ENCODE peak calls at places on chromosome 11, in seven cellular contexts. B is A549, A is endothelial cell of umbilical vein, S is mucosa of descending colon, G is psoas muscle, U is gastrocnemius medialis, M is HCT116. N is an unnamed sample. For H3K4me1, the result is how much of the 10 kb centered on the place peaks cover.

GRCh38 chr11:87879118-87879517 is 296.1 kb downstream of the RAB38 start:
- DNase-seq in M (no peak), U (no peak), B (no peak), A (no peak), G (no peak), S (no peak), N (no peak)

GRCh38 chr11:65186701-65187100 is 5.0 kb downstream of the CAPN1 start:
- DNase-seq in M (no peak), G (no peak), U (no peak), B (no peak), S (no peak), A (no peak), N (no peak)

GRCh38 chr11:25927391-25927790 is 404.5 kb upstream of the ANO3 start:
- DNase-seq in M (no peak), G (no peak), S (no peak), A (no peak), B (no peak), U (no peak), N (no peak)

GRCh38 chr11:78460468-78460867 is 42.8 kb upstream of the GAB2 start:
- DNase-seq in G (no peak), A (peak), U (no peak), B (no peak), S (no peak), M (no peak), N (no peak)

GRCh38 chr11:17906436-17906835 is 106.4 kb downstream of the SERGEF start:
- DNase-seq in B (peak), A (no peak), U (no peak), G (no peak), M (no peak), S (no peak), N (no peak)

GRCh38 chr11:129885381-129885780 is 10.0 kb downstream of the NFRKB start:
- DNase-seq in B (no peak), U (no peak), G (no peak), A (no peak), M (no peak), S (no peak), N (no peak)

GRCh38 chr11:65209711-65210360 is 28.1 kb downstream of the CAPN1 start:
- DNase-seq in B (no peak), G (no peak), A (no peak), S (no peak), M (no peak), U (no peak), N (no peak)

GRCh38 chr11:69299572-69299971 is 5.6 kb downstream of the MYEOV start:
- DNase-seq in U (no peak), A (no peak), B (no peak), M (no peak), G (no peak), S (no peak), N (no peak)

GRCh38 chr11:128752379-128752778 is 58.5 kb downstream of the FLI1 start:
- DNase-seq in A (no peak), B (no peak), M (no peak), S (no peak), G (no peak), U (no peak), N (no peak)

GRCh38 chr11:78354741-78355705 is 62.6 kb downstream of the GAB2 start:
- DNase-seq in U (no peak), G (no peak), B (no peak), A (no peak), M (no peak), S (no peak), N (no peak)

GRCh38 chr11:28887681-28888080 is 779.5 kb downstream of the METTL15 start:
- DNase-seq in G (no peak), M (no peak), A (peak), B (no peak), U (no peak), S (no peak), N (no peak)

GRCh38 chr11:31000412-31000811 is 369.1 kb downstream of the DCDC1 start:
- DNase-seq in M (no peak), U (no peak), A (no peak), B (no peak), S (no peak), G (no peak), N (no peak)

GRCh38 chr11:64759722-64760719 is at the start of gene PYGM:
- DNase-seq in G (peak), M (no peak), A (no peak), S (no peak), U (peak), B (no peak), N (peak)

GRCh38 chr11:34305780-34306179 is 52.0 kb downstream of the ABTB2 start:
- DNase-seq in M (no peak), G (no peak), B (no peak), S (no peak), U (no peak), A (no peak), N (no peak)

GRCh38 chr11:34308049-34308692 is 49.6 kb downstream of the ABTB2 start:
- DNase-seq in G (no peak), B (no peak), S (no peak), M (peak), U (no peak), A (no peak), N (no peak)

GRCh38 chr11:34311126-34311525 is 46.7 kb downstream of the ABTB2 start:
- DNase-seq in M (no peak), U (peak), G (no peak), S (no peak), B (no peak), A (no peak), N (peak)

GRCh38 chr11:34309970-34310369 is 47.8 kb downstream of the ABTB2 start:
- DNase-seq in S (no peak), U (peak), G (no peak), B (no peak), A (no peak), M (no peak), N (no peak)

GRCh38 chr11:34308821-34309585 is 48.8 kb downstream of the ABTB2 start:
- DNase-seq in M (no peak), S (no peak), A (no peak), B (peak), G (no peak), U (peak), N (no peak)
- TF ChIP-seq CTCF in M (no peak), S (no peak), A (no peak), B (no peak), G (no peak), U (no peak), N (no peak)

GRCh38 chr11:7536102-7536501 is 22.3 kb downstream of the PPFIBP2 start:
- DNase-seq in U (no peak), M (no peak), G (no peak), B (peak), A (no peak), S (no peak), N (no peak)
- H3K4me1 ChIP-seq in U (under half), M (under half), G (under half), B (under half), A (under half), S (under half), N (under half)

GRCh38 chr11:66314186-66314501 is 2.7 kb downstream of the CD248 start:
- DNase-seq in U (no peak), G (no peak), B (no peak), A (no peak), M (no peak), S (no peak), N (no peak)

GRCh38 chr11:66312549-66313320 is 4.1 kb downstream of the CD248 start:
- DNase-seq in B (peak), S (peak), A (peak), U (peak), M (peak), G (peak), N (peak)

GRCh38 chr11:66311965-66312548 is 4.8 kb downstream of the CD248 start:
- DNase-seq in G (peak), S (peak), A (peak), B (peak), U (peak), M (peak), N (peak)

GRCh38 chr11:66314561-66315497 is 2.0 kb downstream of the CD248 start:
- DNase-seq in A (no peak), B (no peak), U (no peak), S (no peak), M (no peak), G (no peak), N (no peak)

GRCh38 chr11:66313321-66314185 is 3.3 kb downstream of the CD248 start:
- DNase-seq in S (no peak), M (no peak), B (no peak), A (no peak), G (peak), U (no peak), N (no peak)
- TF ChIP-seq CTCF in S (no peak), M (no peak), B (no peak), A (peak), G (no peak), U (no peak), N (no peak)

DNA sequence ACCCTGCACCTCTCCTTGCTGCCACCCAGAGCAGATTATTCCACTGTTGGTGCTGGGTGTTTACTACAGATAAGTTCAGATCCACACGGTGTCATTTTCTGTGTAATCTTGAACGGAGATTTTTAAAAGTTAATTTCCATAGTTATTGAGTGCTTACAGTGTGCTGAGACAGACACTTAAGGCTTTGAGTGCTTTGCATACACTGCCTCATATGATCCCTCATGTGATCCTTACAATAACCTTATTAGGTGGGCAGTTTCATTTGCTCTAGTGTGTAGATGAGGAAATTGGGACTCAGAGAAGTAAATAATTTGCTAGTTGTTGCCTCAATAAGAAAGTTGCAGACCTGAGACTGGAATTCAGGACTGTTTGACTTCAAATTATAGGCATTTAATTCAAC is 32.3 kb upstream of the ME3 start:
- DNase-seq in U (no peak), S (no peak), A (no peak), G (no peak), B (no peak), M (no peak), N (no peak)
- H3K4me1 ChIP-seq in U (under half), S (under half), A (under half), G (under half), B (under half), M (under half), N (under half)

GRCh38 chr11:134580635-134581025 is 168.6 kb upstream of the B3GAT1 start:
- DNase-seq in S (no peak), G (no peak), U (no peak), A (no peak), M (no peak), B (no peak), N (no peak)

GRCh38 chr11:134578807-134579708 is 167.0 kb upstream of the B3GAT1 start:
- DNase-seq in M (peak), B (no peak), G (no peak), S (no peak), U (no peak), A (no peak), N (no peak)

GRCh38 chr11:134577801-134578200 is 165.8 kb upstream of the B3GAT1 start:
- DNase-seq in B (no peak), S (no peak), G (no peak), A (no peak), U (no peak), M (no peak), N (no peak)

GRCh38 chr11:134581121-134581626 is 169.1 kb upstream of the B3GAT1 start:
- DNase-seq in A (no peak), S (no peak), M (no peak), U (no peak), B (no peak), G (no peak), N (no peak)

DNA sequence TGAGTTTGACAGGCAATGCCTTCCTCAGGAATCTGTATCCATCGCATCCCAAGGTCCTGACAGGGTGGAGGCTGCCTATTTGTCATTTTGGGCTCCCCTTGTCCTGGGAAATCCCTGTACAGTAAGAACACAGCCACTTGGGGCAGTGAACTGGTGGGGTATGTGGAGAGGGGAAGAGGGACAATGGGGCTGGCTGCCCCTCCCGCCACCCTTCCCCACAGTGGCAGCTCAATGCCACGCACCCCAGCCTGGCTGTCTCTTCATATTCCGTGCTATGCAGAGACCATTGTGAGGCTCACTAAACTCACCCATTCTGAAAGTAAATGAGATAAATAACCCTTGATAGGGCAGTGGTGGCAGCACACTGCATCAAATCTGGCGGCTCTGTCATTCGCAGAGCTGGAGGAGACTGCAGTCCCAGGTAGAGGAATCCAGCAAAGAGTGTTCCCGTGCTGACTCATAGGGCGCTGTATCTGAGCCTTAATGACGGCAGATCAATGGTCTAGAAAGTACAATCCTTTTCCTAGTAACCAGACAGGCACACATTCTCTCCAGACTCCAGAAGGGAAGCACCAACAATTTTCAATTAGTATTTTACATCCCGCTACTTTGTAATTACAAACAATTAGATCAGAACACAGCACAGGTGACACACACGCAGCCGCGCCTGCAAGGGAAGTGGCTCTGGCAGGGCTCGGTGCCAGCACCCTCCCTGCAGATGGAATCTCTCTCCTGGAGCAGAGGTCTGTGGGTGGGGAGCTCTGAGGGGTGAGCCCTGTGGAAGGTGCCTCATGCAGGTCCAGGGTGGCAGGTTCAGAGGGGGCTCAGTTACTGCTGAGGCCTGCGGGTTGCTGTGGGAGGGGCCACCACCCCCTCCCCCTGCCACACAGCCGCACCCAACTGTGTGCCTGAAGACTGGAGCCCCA is 167.9 kb upstream of the B3GAT1 start:
- DNase-seq in A (no peak), S (no peak), G (no peak), B (no peak), U (no peak), M (no peak), N (no peak)
- TF ChIP-seq CTCF in A (no peak), S (no peak), G (no peak), B (no peak), U (no peak), M (no peak), N (no peak)

DNA sequence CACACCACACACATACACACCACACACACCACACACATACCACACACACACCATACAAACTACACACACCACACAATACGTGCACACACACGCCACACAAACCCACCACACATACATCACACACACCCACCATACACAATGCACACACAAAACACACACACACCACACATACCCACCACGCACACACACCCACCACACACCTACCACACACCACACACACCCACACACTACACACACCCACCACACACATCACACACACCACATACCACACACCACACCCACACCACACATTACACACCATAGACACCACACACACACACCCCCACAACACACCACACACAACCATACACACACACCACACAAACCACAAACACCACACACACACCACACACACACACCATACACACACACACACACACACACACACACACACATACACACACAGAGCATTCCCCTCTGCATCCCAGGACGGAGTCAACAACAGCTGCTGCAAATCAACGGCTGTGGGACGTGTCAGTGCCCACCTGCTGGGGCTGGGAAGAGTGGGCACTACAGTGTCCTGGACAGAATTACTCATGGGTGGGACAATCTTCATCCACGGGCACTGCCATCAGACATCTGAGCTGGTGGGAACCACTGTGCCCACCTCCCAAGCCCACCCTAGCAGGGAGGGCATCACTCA is 8.5 kb downstream of the TP53I11 start:
- DNase-seq in G (no peak), A (no peak), B (no peak), S (no peak), M (no peak), U (no peak), N (no peak)
- H3K4me1 ChIP-seq in G (under half), A (under half), B (under half), S (under half), M (under half), U (under half), N (half or more)

GRCh38 chr11:73931039-73931645 is 19.7 kb upstream of the DNAJB13 start:
- DNase-seq in A (peak), G (no peak), B (peak), U (no peak), S (no peak), M (peak), N (no peak)
- TF ChIP-seq CTCF in A (peak), G (peak), B (peak), U (no peak), S (no peak), M (peak), N (no peak)

N was measured in heart left ventricle.